ENCODE peak calls at places on chromosome 9, in six cellular contexts. P is GM20000, U is astrocyte of the spinal cord, X is psoas muscle, F is PC-3, Z is progenitor cell of endocrine pancreas. W is an unnamed sample.

GRCh38 chr9:86202338-86202882 is 57.0 kb downstream of the C9orf153 start:
- DNase-seq in P (peak), U (peak), X (no peak), F (peak), Z (no peak), W (no peak)

GRCh38 chr9:133063159-133063499 is 1.3 kb downstream of the CEL start:
- DNase-seq in P (no peak), U (no peak), X (no peak), F (no peak), Z (no peak), W (no peak)

GRCh38 chr9:21964925-21965385 is 29.2 kb downstream of the CDKN2A start:
- DNase-seq in P (peak), U (peak), X (no peak), F (peak), Z (no peak), W (no peak)

GRCh38 chr9:94864183-94864582 is 137.7 kb downstream of the AOPEP start:
- DNase-seq in P (no peak), U (no peak), X (no peak), F (no peak), Z (no peak), W (no peak)

GRCh38 chr9:130770679-130771442 is 64.2 kb upstream of the ABL1 start:
- DNase-seq in P (peak), U (peak), X (no peak), F (peak), Z (no peak), W (no peak)

GRCh38 chr9:133532937-133533668 is 1.4 kb upstream of the ADAMTSL2 start:
- DNase-seq in P (peak), U (peak), X (peak), F (peak), Z (peak), W (peak)

GRCh38 chr9:71721786-71722295 is 46.5 kb downstream of the CEMIP2 start:
- DNase-seq in P (no peak), U (no peak), X (no peak), F (no peak), Z (no peak), W (no peak)

GRCh38 chr9:109068764-109069163 is 51.0 kb downstream of the TMEM245 start:
- DNase-seq in P (no peak), U (no peak), X (no peak), F (no peak), Z (no peak), W (no peak)

GRCh38 chr9:14198544-14199510 is 115.1 kb downstream of the NFIB start:
- DNase-seq in P (no peak), U (peak), X (peak), F (no peak), Z (no peak), W (no peak)

GRCh38 chr9:105119166-105119565 is 125.3 kb upstream of the SLC44A1 start:
- DNase-seq in P (no peak), U (no peak), X (no peak), F (no peak), Z (no peak), W (no peak)

GRCh38 chr9:81492710-81493447 is 196.5 kb downstream of the TLE1 start:
- DNase-seq in P (no peak), U (peak), X (no peak), F (peak), Z (no peak), W (no peak)

GRCh38 chr9:85743290-85744128 is 1.8 kb upstream of the AGTPBP1 start:
- DNase-seq in P (no peak), U (peak), X (no peak), F (peak), Z (no peak), W (no peak)

GRCh38 chr9:70229026-70229425 is 29.8 kb upstream of the SMC5 start:
- DNase-seq in P (no peak), U (peak), X (no peak), F (no peak), Z (no peak), W (no peak)

GRCh38 chr9:5892456-5893133 is 1.9 kb downstream of the MLANA start:
- DNase-seq in P (no peak), U (no peak), X (no peak), F (peak), Z (no peak), W (no peak)

GRCh38 chr9:16867571-16868311 is 2.7 kb downstream of the BNC2 start:
- DNase-seq in P (no peak), U (peak), X (peak), F (peak), Z (no peak), W (no peak)

GRCh38 chr9:97468658-97469448 is 32.6 kb upstream of the TMOD1 start:
- DNase-seq in P (peak), U (peak), X (peak), F (peak), Z (peak), W (peak)

GRCh38 chr9:87270241-87271234 is 227.1 kb upstream of the DAPK1 start:
- DNase-seq in P (no peak), U (peak), X (peak), F (no peak), Z (no peak), W (peak)

GRCh38 chr9:94002316-94003140 is 47.4 kb upstream of the BARX1 start:
- DNase-seq in P (peak), U (peak), X (no peak), F (peak), Z (peak), W (peak)

GRCh38 chr9:122097679-122098315 is 4.7 kb upstream of the TTLL11 start:
- DNase-seq in P (no peak), U (no peak), X (no peak), F (no peak), Z (no peak), W (no peak)

GRCh38 chr9:129480705-129481104 is 140.2 kb downstream of the C9orf50 start:
- DNase-seq in P (no peak), U (no peak), X (no peak), F (no peak), Z (no peak), W (no peak)

GRCh38 chr9:72299017-72299603 is 65.9 kb downstream of the ZFAND5 start:
- DNase-seq in P (no peak), U (no peak), X (no peak), F (no peak), Z (no peak), W (no peak)

DNA sequence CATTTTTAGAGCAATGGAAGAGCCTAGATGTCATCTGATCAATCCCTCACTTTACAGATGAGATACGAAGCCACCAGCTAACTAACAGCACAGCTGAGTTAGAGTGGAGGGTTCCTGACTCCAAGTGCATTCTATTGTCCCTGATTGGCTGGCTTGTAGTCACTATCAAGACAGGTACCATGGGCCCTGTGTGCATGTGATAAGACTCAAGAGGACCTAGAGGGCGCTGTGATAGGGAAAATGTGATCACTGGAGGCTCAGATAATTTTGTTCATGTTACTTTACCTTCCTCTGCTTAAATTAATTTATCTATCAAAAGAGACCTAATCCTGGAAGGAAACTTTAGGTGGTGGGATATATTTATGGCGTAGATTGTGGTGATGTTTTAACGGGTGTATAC is 19.5 kb upstream of the SNAPC3 start:
- DNase-seq in P (peak), U (no peak), X (no peak), F (peak), Z (no peak), W (no peak)
- TF ChIP-seq CTCF in P (no peak), U (peak), X (no peak), F (peak), Z (peak), W (peak)

GRCh38 chr9:126894052-126894603 is 20.5 kb upstream of the RALGPS1 start:
- DNase-seq in P (no peak), U (no peak), X (no peak), F (no peak), Z (no peak), W (no peak)
- TF ChIP-seq CTCF in P (no peak), U (no peak), X (no peak), F (no peak), Z (no peak), W (no peak)

DNA sequence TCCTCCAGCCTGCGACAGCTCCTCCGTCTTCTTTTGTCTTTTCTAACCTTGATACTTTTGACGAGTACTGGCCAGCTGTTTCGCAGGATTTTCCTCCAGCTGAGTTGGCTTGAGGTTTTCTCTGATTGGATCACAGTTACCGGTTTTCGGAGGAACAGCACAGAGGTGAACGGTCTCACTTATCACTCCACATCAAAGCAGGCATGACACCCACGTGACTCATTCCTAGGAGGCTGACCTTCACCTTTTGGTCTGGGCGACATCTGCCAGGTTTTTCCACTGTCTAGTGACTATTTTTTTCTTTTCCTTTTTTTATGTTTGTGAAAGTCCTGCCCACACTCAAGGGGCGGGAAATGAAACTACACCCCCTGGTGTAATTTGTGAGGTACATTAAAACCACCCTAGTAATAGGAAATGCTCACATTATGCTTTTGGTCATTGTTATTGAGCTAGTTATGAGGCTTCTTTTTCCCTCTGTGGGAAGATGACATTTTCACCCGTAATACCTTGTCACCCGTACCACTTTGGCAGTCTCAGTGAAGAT is 319.2 kb downstream of the GADD45G start:
- DNase-seq in P (no peak), U (peak), X (no peak), F (peak), Z (no peak), W (no peak)
- TF ChIP-seq CTCF in P (no peak), U (peak), X (no peak), F (no peak), Z (peak), W (peak)

GRCh38 chr9:18061856-18062255 is 412.1 kb upstream of the ADAMTSL1 start:
- DNase-seq in P (no peak), U (no peak), X (no peak), F (peak), Z (no peak), W (no peak)

GRCh38 chr9:18059447-18059846 is 414.5 kb upstream of the ADAMTSL1 start:
- DNase-seq in P (no peak), U (no peak), X (no peak), F (no peak), Z (no peak), W (no peak)

GRCh38 chr9:18061332-18061731 is 412.6 kb upstream of the ADAMTSL1 start:
- DNase-seq in P (no peak), U (no peak), X (no peak), F (no peak), Z (no peak), W (no peak)

GRCh38 chr9:18059043-18059442 is 414.9 kb upstream of the ADAMTSL1 start:
- DNase-seq in P (no peak), U (no peak), X (no peak), F (no peak), Z (no peak), W (no peak)

GRCh38 chr9:18060304-18060934 is 413.5 kb upstream of the ADAMTSL1 start:
- DNase-seq in P (no peak), U (no peak), X (no peak), F (peak), Z (no peak), W (no peak)
- TF ChIP-seq CTCF in P (no peak), U (peak), X (no peak), F (peak), Z (peak), W (peak)

DNA sequence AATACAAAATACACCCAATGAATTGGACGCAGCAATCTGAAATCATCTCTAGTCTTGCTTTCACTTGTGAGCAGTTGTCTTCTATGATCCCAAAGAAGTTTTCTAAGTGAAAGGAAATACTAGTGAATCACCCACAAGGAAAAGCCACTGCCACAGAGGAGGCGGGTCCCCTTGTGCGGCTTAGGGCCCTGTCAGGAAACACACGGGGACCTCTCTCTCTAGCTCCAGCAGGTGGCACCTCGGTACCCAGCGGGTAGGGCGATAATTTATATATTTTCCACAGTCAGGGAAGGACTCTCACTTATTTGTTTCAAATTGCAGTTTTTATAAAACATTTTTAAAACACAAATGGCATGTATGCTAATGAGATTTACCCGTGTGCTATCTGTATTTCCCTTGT is 417.1 kb downstream of the KDM4C start:
- DNase-seq in P (no peak), U (no peak), X (no peak), F (peak), Z (no peak), W (no peak)
- TF ChIP-seq CTCF in P (no peak), U (peak), X (no peak), F (no peak), Z (no peak), W (no peak)

GRCh38 chr9:123867034-123867433 is 62.9 kb downstream of the DENND1A start:
- DNase-seq in P (peak), U (no peak), X (no peak), F (no peak), Z (no peak), W (no peak)

GRCh38 chr9:123867971-123868370 is 62.0 kb downstream of the DENND1A start:
- DNase-seq in P (no peak), U (no peak), X (no peak), F (no peak), Z (no peak), W (no peak)

GRCh38 chr9:123876750-123877149 is 53.2 kb downstream of the DENND1A start:
- DNase-seq in P (no peak), U (no peak), X (no peak), F (no peak), Z (no peak), W (no peak)

GRCh38 chr9:123872710-123873109 is 57.2 kb downstream of the DENND1A start:
- DNase-seq in P (no peak), U (no peak), X (no peak), F (no peak), Z (no peak), W (no peak)

GRCh38 chr9:123871781-123872180 is 58.1 kb downstream of the DENND1A start:
- DNase-seq in P (no peak), U (no peak), X (no peak), F (no peak), Z (no peak), W (no peak)
- TF ChIP-seq CTCF in P (no peak), U (no peak), X (peak), F (no peak), Z (no peak), W (no peak)

DNA sequence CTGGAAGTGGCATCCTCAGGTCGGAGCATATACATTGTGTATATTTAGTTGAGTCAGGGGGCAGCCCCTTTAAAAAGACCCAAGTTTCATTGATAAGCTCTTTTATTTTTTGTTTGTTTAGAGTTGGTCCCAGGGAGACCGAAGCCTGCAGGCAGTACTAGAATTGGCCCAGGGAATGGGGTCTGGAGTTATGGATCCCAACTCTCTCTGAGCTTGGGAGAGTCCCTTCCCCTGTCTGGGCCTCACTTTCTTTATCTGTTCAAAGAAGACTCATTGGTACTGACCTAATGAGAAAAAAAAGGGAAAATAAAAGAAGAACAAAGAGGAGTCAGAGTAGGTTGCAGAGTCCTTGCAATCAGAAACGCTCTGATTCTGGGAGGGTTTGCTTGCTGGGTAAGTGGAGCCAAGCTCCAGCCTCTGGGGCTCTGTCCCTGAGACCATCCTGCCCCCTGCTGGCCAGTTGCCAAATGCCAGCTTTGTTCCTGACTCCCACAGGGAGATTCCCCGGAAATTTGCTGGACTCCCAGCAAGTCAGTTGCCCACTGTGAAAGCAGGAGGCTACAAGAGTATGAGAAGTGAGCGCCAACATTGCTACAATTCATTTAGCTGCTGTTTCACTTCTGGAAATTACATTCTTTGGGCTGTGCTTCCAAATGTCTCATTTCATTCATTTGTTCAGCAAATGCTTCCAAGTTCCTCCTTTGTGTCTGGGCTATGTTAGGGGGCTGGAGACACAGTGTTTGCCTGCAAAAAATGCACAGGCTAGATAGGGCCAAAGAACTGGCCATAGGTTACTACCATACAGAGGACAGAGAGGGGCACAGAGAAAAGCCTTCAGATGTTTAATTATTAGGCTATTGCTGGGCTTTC is 156.2 kb downstream of the MELK start:
- DNase-seq in P (peak), U (peak), X (peak), F (peak), Z (peak), W (peak)
- TF ChIP-seq CTCF in P (peak), U (peak), X (peak), F (peak), Z (peak), W (peak)

GRCh38 chr9:96219615-96220257 is 82.2 kb downstream of the HSD17B3 start:
- DNase-seq in P (peak), U (no peak), X (peak), F (no peak), Z (no peak), W (no peak)

GRCh38 chr9:96218821-96219614 is 83.0 kb downstream of the HSD17B3 start:
- DNase-seq in P (peak), U (no peak), X (no peak), F (no peak), Z (no peak), W (no peak)

GRCh38 chr9:96217756-96218693 is 84.0 kb downstream of the HSD17B3 start:
- DNase-seq in P (peak), U (peak), X (peak), F (peak), Z (peak), W (peak)

GRCh38 chr9:96217358-96217755 is 84.6 kb downstream of the HSD17B3 start:
- DNase-seq in P (no peak), U (no peak), X (no peak), F (no peak), Z (no peak), W (peak)

DNA sequence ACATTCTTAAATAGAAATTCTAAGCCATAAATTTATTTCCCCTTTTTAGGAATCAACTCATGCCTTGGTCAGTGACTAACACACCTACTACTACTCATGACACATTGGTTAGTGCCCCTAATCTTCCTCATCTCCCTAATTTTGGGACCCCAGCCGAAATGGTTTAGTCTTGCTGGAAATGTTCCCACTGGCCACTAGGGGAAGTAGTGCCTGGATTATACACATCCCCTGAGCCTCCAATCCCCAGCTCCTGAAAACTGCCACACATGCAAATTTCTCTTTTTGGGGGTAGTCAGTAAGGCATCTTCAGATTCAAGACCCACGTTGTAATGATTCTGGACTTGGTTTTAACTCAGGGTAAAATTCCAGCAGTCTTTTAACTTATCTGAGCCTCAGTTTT is 79.8 kb downstream of the HSD17B3 start:
- DNase-seq in P (peak), U (no peak), X (no peak), F (peak), Z (no peak), W (no peak)
- TF ChIP-seq CTCF in P (no peak), U (peak), X (peak), F (peak), Z (peak), W (peak)